ENCODE peak calls at places on chromosome 19, in four cellular contexts. Z, M, J and H are unnamed samples.

GRCh38 chr19:54431255-54431838 is 16.1 kb downstream of the TTYH1 start:
- DNase-seq in Z (no peak), M (no peak), J (no peak), H (no peak)

GRCh38 chr19:23771761-23772667 is 13.3 kb upstream of the ZNF681 start:
- DNase-seq in Z (no peak), M (no peak), J (no peak), H (no peak)

GRCh38 chr19:38713227-38713649 is 31.0 kb downstream of the CAPN12 start:
- DNase-seq in Z (no peak), M (no peak), J (no peak), H (no peak)

GRCh38 chr19:19860756-19861390 is 4.8 kb upstream of the ZNF253 start:
- DNase-seq in Z (peak), M (no peak), J (no peak), H (no peak)

GRCh38 chr19:5782322-5782721 is 2.2 kb downstream of the PRR22 start:
- DNase-seq in Z (no peak), M (no peak), J (no peak), H (no peak)

GRCh38 chr19:49419173-49419572 is 4.1 kb downstream of the PTH2 start:
- DNase-seq in Z (no peak), M (no peak), J (no peak), H (no peak)

GRCh38 chr19:7494416-7495098 is 5.7 kb upstream of the PEX11G start:
- DNase-seq in Z (no peak), M (no peak), J (no peak), H (no peak)

GRCh38 chr19:34226036-34226435 is 28.3 kb upstream of the GARRE1 start:
- DNase-seq in Z (no peak), M (no peak), J (no peak), H (no peak)

GRCh38 chr19:55320844-55321419 is 4.2 kb downstream of the TMEM150B start:
- DNase-seq in Z (no peak), M (no peak), J (no peak), H (no peak)

GRCh38 chr19:45995715-45996385 is 583 bp downstream of the CCDC61 start:
- DNase-seq in Z (no peak), M (no peak), J (no peak), H (no peak)

GRCh38 chr19:52566588-52566987 is 3.5 kb upstream of the ZNF701 start:
- DNase-seq in Z (no peak), M (no peak), J (peak), H (no peak)

GRCh38 chr19:53898166-53898565 is 10.9 kb upstream of the CACNG7 start:
- DNase-seq in Z (no peak), M (no peak), J (no peak), H (no peak)

DNA sequence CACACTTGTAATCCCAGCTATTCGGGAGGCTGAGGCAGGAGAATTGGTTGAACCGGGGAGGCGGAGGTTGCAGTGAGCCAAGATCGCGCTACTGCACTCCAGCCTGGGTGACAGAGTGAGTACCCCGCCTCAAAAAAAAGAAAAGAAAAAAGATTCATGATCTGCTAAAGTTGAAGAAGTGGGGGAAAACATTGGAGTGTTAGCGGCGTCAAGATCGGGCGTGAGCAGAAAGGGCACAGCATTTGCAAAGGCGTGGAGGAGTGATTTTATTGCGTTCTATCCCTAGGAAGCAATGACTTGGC is 874 bp upstream of the DNM2 start:
- DNase-seq in Z (no peak), M (no peak), J (no peak), H (no peak)
- H3K4me3 ChIP-seq in Z (no peak), M (no peak), J (no peak), H (no peak)

DNA sequence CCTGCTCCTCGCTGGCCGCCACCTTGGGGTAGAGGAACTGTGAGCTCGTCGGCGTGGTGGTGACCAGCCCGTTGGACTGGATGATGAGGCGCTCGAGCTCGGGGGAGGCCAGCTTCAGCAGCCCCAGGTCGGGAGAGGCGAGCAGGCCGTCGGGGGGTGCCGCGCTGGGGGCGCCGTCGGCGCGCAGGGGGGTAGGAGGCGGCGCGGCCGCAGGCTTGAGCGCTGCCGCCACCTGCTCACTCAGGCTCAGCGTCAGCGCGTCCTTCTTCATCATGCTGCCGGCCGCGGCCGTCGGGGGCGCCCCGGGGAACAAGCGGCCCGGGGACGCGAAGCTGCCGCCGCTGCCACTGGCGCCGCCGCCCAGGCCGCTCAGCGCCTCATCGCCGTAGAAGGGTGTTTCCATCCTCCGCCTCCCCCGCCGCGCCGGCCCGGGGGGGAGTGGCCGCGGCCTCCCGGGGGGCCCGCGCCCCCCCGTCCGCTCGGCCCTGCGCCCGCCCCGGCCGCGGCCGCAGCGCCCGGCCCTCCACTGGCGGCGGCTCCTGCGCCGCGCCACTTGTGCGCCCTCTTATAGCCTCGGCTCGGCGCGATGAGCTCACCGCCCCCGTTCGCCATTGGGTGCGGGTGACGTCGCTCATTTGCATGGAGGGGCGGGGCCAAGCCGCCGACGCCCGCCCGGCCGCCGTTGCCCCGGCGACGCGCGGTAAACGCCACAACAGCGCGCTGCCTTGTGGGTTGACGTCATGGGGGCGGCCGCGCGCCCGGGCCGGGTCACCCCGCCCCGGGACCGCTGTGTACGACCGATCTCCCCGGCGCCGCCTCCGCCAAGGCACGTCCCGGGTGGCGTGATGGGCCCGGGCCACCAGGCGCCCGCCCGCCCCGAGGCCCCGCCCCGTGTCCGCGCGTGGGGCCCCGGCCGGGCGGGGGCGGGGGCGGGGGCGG is at the start of gene JUND:
- DNase-seq in Z (peak), M (peak), J (peak), H (peak)
- TF ChIP-seq CTCF in Z (no peak), M (peak), J (no peak), H (no peak)

DNA sequence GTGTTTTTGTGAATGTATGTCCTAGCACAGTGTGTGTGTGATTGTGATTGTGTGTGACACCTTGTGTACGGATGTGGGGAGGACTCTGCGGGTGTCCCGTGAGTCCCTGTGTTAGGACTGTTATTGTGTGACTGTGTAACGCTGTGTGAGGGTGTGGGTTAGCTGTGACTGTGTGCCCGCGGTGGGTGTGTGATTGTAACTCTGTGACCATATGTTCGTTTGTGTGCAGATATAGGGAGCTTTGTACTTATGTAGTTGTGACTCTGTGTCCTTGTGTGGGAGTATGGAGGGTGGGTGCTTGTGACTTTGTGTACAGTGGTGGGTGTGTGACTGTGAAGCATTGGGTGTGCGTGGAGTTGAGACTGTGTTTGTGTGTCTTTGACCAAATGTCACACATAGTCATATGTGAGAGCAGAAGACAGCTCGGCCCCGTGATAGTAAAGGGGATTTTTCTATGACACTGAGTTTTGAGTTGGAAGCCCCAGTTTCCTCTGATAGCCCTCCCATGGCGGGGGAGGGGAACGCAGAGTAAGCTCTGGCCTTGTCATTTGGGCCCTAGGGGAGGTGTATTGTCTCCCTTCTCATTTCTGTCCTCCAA is 949 bp upstream of the ZNF260 start:
- DNase-seq in Z (peak), M (peak), J (no peak), H (no peak)
- H3K4me3 ChIP-seq in Z (peak), M (peak), J (peak), H (peak)

DNA sequence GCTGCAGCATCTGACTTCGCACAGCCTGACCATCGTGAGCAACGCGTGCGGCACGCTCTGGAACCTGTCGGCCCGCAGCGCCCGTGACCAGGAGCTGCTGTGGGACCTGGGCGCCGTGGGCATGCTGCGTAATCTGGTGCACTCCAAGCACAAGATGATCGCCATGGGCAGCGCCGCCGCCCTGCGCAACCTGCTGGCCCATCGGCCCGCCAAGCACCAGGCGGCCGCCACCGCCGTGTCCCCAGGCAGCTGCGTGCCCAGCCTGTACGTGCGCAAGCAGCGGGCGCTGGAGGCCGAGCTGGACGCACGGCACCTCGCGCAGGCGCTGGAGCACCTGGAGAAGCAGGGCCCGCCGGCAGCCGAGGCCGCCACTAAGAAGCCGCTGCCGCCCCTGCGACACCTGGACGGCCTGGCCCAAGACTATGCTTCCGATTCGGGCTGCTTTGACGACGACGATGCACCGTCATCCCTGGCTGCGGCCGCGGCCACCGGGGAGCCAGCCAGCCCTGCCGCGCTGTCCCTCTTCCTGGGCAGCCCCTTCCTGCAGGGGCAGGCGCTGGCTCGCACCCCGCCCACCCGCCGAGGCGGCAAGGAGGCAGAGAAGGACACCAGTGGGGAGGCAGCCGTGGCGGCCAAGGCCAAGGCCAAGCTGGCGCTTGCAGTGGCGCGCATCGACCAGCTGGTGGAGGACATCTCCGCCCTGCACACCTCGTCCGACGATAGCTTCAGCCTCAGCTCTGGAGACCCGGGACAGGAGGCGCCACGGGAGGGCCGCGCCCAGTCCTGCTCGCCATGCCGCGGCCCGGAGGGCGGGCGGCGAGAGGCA is 13.6 kb downstream of the C19orf25 start:
- DNase-seq in Z (peak), M (no peak), J (no peak), H (no peak)
- TF ChIP-seq CTCF in Z (peak), M (no peak), J (peak), H (peak)

GRCh38 chr19:8576273-8576993 is 809 bp downstream of the MYO1F start:
- DNase-seq in Z (no peak), M (no peak), J (no peak), H (no peak)

GRCh38 chr19:8578642-8579265 is 1.5 kb upstream of the MYO1F start:
- DNase-seq in Z (peak), M (peak), J (no peak), H (peak)

GRCh38 chr19:8577741-8578140 is 499 bp upstream of the MYO1F start:
- DNase-seq in Z (no peak), M (no peak), J (no peak), H (no peak)

GRCh38 chr19:8575467-8575997 is 1.7 kb downstream of the MYO1F start:
- DNase-seq in Z (no peak), M (no peak), J (no peak), H (no peak)

DNA sequence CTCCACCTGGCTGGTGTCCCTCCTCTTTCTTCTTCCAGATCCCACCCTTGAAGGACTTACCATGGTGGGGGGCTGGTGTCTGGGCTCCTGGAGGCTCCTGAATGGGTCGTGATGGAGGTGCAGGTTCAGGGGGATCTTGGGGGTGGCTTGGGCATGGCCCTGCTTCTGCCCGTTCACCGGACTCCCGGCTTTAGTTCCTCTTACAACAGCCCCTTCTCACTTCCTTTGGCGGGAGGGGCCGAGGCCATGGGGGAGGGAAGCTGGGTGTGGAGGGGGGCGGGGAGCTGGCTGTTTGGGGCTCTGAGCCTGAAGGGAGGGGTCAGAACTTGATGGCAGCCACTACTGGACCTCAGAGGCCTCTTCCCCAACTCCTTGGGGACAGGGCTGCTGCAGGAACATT is at the start of gene MYO1F:
- DNase-seq in Z (no peak), M (peak), J (no peak), H (no peak)
- H3K4me3 ChIP-seq in Z (no peak), M (peak), J (no peak), H (no peak)

GRCh38 chr19:15977193-15977592 is 28.4 kb downstream of the OR10H4 start:
- DNase-seq in Z (no peak), M (no peak), J (no peak), H (no peak)

GRCh38 chr19:15971217-15971616 is 22.4 kb downstream of the OR10H4 start:
- DNase-seq in Z (no peak), M (peak), J (no peak), H (no peak)
- TF ChIP-seq CTCF in Z (no peak), M (peak), J (no peak), H (no peak)

GRCh38 chr19:16825312-16826168 is 3.7 kb upstream of the SIN3B start:
- DNase-seq in Z (no peak), M (no peak), J (no peak), H (peak)
- H3K4me3 ChIP-seq in Z (no peak), M (no peak), J (peak), H (peak)